ENCODE peak calls at places on chromosomes 2 and 18, in nine cellular contexts. Q is HCT116, K is nephron progenitor cell, A is iris pigment epithelial cell, L is iPS-NIHi11, X is lower lobe of right lung, M is NCI-H2029 treated with DMSO at 0.1 percent for 48 hours, E is astrocyte of the spinal cord, O is H1. J is an unnamed sample.

GRCh38 chr2:27184115-27184514 is 27.7 kb upstream of the ATRAID start:
- DNase-seq in Q (no peak), K (no peak), A (peak; percentile 38), L (no peak), X (no peak), M (no peak), E (no peak), O (no peak), J (no peak)

GRCh38 chr2:96437512-96437911 is 67.6 kb downstream of the NEURL3 start:
- DNase-seq in Q (no peak), K (no peak), A (no peak), L (no peak), X (no peak), M (no peak), E (no peak), O (no peak), J (no peak)

GRCh38 chr2:69509011-69509749 is 71.9 kb upstream of the NFU1 start:
- DNase-seq in Q (no peak), K (no peak), A (no peak), L (no peak), X (no peak), M (peak; percentile 9), E (no peak), O (no peak), J (no peak)

GRCh38 chr2:45938649-45939511 is 287.4 kb downstream of the PRKCE start:
- DNase-seq in Q (peak; percentile 92), K (peak; percentile 15), A (peak; percentile 96), L (peak; percentile 55), X (peak; percentile 79), M (no peak), E (peak; percentile 97), O (no peak), J (peak; percentile 87)

GRCh38 chr2:78024991-78025390 is 502.8 kb upstream of the LRRTM4 start:
- DNase-seq in Q (no peak), K (no peak), A (no peak), L (no peak), X (no peak), M (no peak), E (no peak), O (no peak), J (no peak)

GRCh38 chr18:5294113-5294617 is 1.4 kb downstream of the ZBTB14 start:
- DNase-seq in Q (no peak), K (peak; percentile 46), A (peak; percentile 4), L (peak; percentile 38), X (peak; percentile 70), M (no peak), E (no peak), O (no peak), J (no peak)

GRCh38 chr2:188746727-188747126 is 227.4 kb upstream of the COL3A1 start:
- DNase-seq in Q (no peak), K (no peak), A (peak; percentile 78), L (no peak), X (no peak), M (no peak), E (peak; percentile 52), O (no peak), J (no peak)

GRCh38 chr2:149329470-149330126 is 789 bp upstream of the LYPD6 start:
- DNase-seq in Q (peak; percentile 53), K (peak; percentile 64), A (peak; percentile 43), L (peak; percentile 82), X (peak; percentile 54), M (peak; percentile 75), E (peak; percentile 64), O (no peak), J (peak; percentile 77)

GRCh38 chr2:185859506-185859905 is 120.9 kb downstream of the FSIP2 start:
- DNase-seq in Q (no peak), K (no peak), A (peak; percentile 10), L (no peak), X (no peak), M (no peak), E (no peak), O (no peak), J (no peak)